ENCODE peak calls at places on chromosome 11, in nine cellular contexts. N is DND-41; Z is effector memory CD4-positive, alpha-beta T cell; P is aorta; M is neural progenitor cell; G is left ventricle myocardium inferior; U is heart right ventricle; Y is CD8-positive, alpha-beta memory T cell; B is psoas muscle. I is an unnamed sample. For H3K4me1, the result is how much of the 10 kb centered on the place peaks cover.

GRCh38 chr11:130063398-130063797 is 6.3 kb upstream of the APLP2 start:
- DNase-seq in U (no peak), Z (no peak), G (no peak), P (no peak), N (no peak), M (no peak), B (no peak), Y (no peak), I (no peak)

GRCh38 chr11:65418681-65419459 is 3.7 kb upstream of the NEAT1 start:
- DNase-seq in B (peak), Z (peak), M (peak), U (peak), G (peak), Y (peak), N (peak), P (peak), I (peak)

GRCh38 chr11:102603091-102603490 is 22.0 kb downstream of the MMP20 start:
- DNase-seq in B (no peak), Z (no peak), Y (no peak), N (no peak), G (no peak), U (no peak), P (no peak), M (peak), I (no peak)

GRCh38 chr11:76598426-76598839 is 72.1 kb downstream of the LRRC32 start:
- DNase-seq in B (no peak), P (peak), Y (no peak), N (no peak), M (peak), Z (no peak), G (no peak), U (peak), I (no peak)

GRCh38 chr11:117408356-117408755 is 80.7 kb downstream of the CEP164 start:
- DNase-seq in B (no peak), P (peak), U (no peak), M (no peak), Z (no peak), Y (no peak), N (no peak), G (no peak), I (no peak)

GRCh38 chr11:64675417-64676252 is 47.4 kb downstream of the NRXN2 start:
- DNase-seq in Z (no peak), N (no peak), U (peak), M (no peak), P (peak), G (peak), Y (no peak), B (peak), I (no peak)

GRCh38 chr11:46248270-46249102 is 29.0 kb upstream of the CREB3L1 start:
- DNase-seq in N (no peak), P (no peak), Z (no peak), U (no peak), G (no peak), B (no peak), M (no peak), Y (no peak), I (no peak)

GRCh38 chr11:17412488-17413180 is 24.2 kb upstream of the KCNJ11 start:
- DNase-seq in M (peak), N (no peak), B (no peak), P (peak), Z (no peak), Y (no peak), U (no peak), G (no peak), I (no peak)

GRCh38 chr11:97544401-97544800 is 1154.6 kb downstream of the JRKL start:
- DNase-seq in N (no peak), B (no peak), Z (no peak), M (no peak), G (no peak), P (no peak), Y (no peak), U (no peak), I (no peak)

GRCh38 chr11:116427903-116428637 is 344.7 kb downstream of the BUD13 start:
- DNase-seq in Z (no peak), G (no peak), N (no peak), B (no peak), Y (no peak), M (peak), P (no peak), U (no peak), I (no peak)

GRCh38 chr11:7528514-7529049 is 14.8 kb downstream of the PPFIBP2 start:
- DNase-seq in G (no peak), U (no peak), Z (no peak), M (no peak), N (no peak), B (no peak), P (no peak), Y (no peak), I (no peak)

GRCh38 chr11:80505771-80506170 is 1064.9 kb upstream of the TENM4 start:
- DNase-seq in U (no peak), Y (no peak), P (no peak), B (no peak), Z (no peak), G (no peak), M (no peak), N (no peak), I (no peak)

GRCh38 chr11:56849250-56849649 is 100.8 kb upstream of the OR9G4 start:
- DNase-seq in P (no peak), U (no peak), B (no peak), G (no peak), M (no peak), Z (no peak), Y (no peak), N (no peak), I (no peak)

GRCh38 chr11:22476589-22476988 is 138.4 kb downstream of the SLC17A6 start:
- DNase-seq in B (no peak), N (no peak), Y (no peak), G (no peak), U (no peak), M (no peak), P (no peak), Z (no peak), I (no peak)

GRCh38 chr11:47858169-47858543 is 10.0 kb upstream of the NUP160 start:
- DNase-seq in G (no peak), Z (no peak), M (no peak), U (no peak), B (no peak), P (no peak), Y (no peak), N (no peak), I (no peak)

GRCh38 chr11:1659478-1659877 is 29.9 kb downstream of the KRTAP5-5 start:
- DNase-seq in Y (no peak), G (no peak), U (no peak), B (no peak), P (no peak), Z (no peak), N (peak), M (no peak), I (no peak)
- H3K27ac ChIP-seq in Y (no peak), G (no peak), U (no peak), B (no peak), P (no peak), Z (no peak), N (no peak), M (no peak), I (no peak)

DNA sequence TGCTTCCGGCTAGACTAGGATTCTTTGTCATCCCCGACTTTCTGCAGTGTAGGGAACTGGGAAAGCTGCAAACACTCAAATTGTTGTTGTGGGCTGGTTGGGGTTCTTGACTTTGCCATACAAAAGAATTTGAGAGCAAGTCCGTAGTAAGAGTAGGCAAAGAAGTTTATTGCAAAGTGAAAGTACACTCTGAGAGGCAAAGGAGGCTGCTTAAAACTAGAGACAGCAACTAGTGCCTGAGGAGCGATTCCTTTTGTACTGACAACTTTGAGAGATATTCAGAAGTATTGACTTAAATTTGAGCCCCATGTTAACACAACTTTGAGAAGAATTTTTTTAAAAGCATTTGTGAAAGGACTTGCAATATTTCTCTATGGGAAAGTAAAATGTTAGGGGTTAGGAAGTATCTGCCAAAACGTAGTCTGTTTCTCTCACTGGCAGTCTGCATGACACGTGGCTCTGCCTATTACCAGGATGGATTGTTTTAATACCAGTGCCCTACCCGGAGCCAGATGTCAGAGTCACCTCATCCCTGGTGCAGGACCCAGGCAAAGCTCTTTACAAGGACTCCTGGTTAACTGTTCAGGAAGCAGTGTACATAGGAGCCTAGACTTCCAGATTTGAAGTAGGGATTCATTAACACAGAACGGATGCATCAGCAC is 85.0 kb upstream of the CLPB start:
- DNase-seq in B (no peak), Y (peak), U (no peak), N (peak), Z (no peak), P (no peak), M (no peak), G (no peak), I (no peak)
- H3K4me3 ChIP-seq in B (peak), Y (peak), U (no peak), N (peak), Z (peak), P (no peak), M (no peak), G (peak), I (peak)

GRCh38 chr11:68329993-68330699 is 17.8 kb downstream of the LRP5 start:
- DNase-seq in Y (no peak), G (no peak), N (no peak), U (no peak), B (no peak), Z (no peak), P (no peak), M (no peak), I (no peak)

GRCh38 chr11:68326334-68327215 is 14.2 kb downstream of the LRP5 start:
- DNase-seq in N (no peak), G (no peak), B (no peak), Z (no peak), Y (no peak), M (no peak), P (no peak), U (no peak), I (no peak)

GRCh38 chr11:68329496-68329895 is 17.1 kb downstream of the LRP5 start:
- DNase-seq in P (no peak), N (no peak), U (no peak), G (no peak), Z (no peak), Y (no peak), M (no peak), B (no peak), I (no peak)

GRCh38 chr11:68327586-68328370 is 15.4 kb downstream of the LRP5 start:
- DNase-seq in M (no peak), U (no peak), N (peak), P (no peak), B (no peak), G (no peak), Z (no peak), Y (no peak), I (no peak)

DNA sequence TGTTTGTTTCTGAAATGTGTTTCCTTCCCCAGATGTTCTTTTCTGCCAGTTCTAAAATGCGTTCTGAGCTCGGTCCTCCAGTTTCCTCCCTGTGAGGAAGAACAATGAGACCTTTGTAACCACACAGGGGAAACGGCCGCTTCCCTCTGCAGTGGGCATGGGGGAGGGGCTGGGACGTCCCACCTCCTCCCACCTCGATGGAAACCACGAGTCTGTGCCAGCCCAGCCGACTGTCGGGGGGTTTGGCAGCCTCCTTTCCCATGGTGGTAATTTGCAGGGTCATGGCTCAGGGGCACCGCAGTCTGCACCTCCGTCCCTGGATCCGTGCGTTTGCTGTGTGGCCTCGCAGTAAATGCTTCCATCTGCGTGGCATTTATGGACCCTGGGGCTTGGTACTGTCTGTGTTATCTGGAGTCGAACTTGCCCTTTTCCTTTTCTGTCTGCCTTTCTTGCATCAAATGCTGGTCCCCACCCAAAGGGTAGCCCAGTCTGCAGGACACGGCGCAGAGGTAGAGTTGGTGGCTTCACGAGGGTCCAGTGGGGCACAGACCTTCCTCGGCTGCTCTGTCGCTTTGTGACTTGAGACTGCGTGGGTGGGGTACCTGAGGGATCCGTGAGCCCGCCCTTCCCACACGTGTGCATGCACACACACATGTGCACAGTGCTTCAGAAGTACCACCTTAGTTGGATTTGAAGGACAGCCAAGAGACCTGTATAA is 16.1 kb downstream of the LRP5 start:
- DNase-seq in Y (no peak), N (peak), P (no peak), B (no peak), Z (no peak), G (peak), M (peak), U (peak), I (no peak)
- H3K4me1 ChIP-seq in Y (half or more), N (half or more), P (under half), B (under half), Z (under half), G (half or more), M (half or more), U (half or more), I (under half)

GRCh38 chr11:128624269-128625170 is 37.2 kb upstream of the ETS1 start:
- DNase-seq in B (peak), Y (peak), U (no peak), Z (peak), N (peak), P (no peak), G (no peak), M (no peak), I (peak)
- H3K27ac ChIP-seq in B (no peak), Y (peak), U (no peak), Z (peak), N (peak), P (no peak), G (no peak), M (no peak), I (peak)